ENCODE peak calls at places on chromosomes 4 and X, in eight cellular contexts. S is non-pigmented ciliary epithelial cell, Q is NCI-H1930, W is aorta, Z is fibroblast of mammary gland, T is G401, X is T-helper 2 cell, I is MCF 10A. J is an unnamed sample.

GRCh38 chr4:10082459-10083272 is 33.9 kb downstream of the WDR1 start:
- DNase-seq in I (no peak), T (no peak), X (no peak), W (peak), Q (no peak), Z (no peak), S (no peak), J (no peak)

GRCh38 chr4:41963105-41963504 is 18.5 kb upstream of the DCAF4L1 start:
- DNase-seq in X (no peak), Q (no peak), W (no peak), I (peak), T (peak), Z (peak), S (no peak), J (no peak)

GRCh38 chr4:165369522-165369921 is 9.3 kb upstream of the CPE start:
- DNase-seq in I (peak), W (no peak), X (no peak), T (no peak), Q (no peak), S (no peak), Z (peak), J (no peak)

GRCh38 chr4:153573881-153574807 is 108.0 kb downstream of the TMEM131L start:
- DNase-seq in Z (peak), S (peak), T (peak), W (peak), X (no peak), Q (no peak), I (peak), J (peak)

GRCh38 chr4:139872274-139872673 is 206.7 kb downstream of the MGST2 start:
- DNase-seq in X (no peak), I (peak), Q (no peak), W (no peak), T (no peak), Z (peak), S (peak), J (peak)

GRCh38 chr4:128454281-128455075 is 166.9 kb upstream of the PGRMC2 start:
- DNase-seq in T (peak), S (peak), Q (peak), X (no peak), Z (peak), I (peak), W (peak), J (peak)

GRCh38 chr4:102429553-102429952 is 71.6 kb upstream of the NFKB1 start:
- DNase-seq in Z (peak), X (no peak), Q (no peak), W (no peak), T (peak), I (peak), S (no peak), J (no peak)

GRCh38 chrX:117707948-117708743 is 408.5 kb downstream of the KLHL13 start:
- DNase-seq in I (no peak), T (no peak), W (no peak), Z (no peak), X (no peak), Q (no peak), S (no peak), J (no peak)

GRCh38 chrX:155148724-155149537 is 67.3 kb upstream of the VBP1 start:
- DNase-seq in S (no peak), Z (peak), W (no peak), T (peak), I (peak), X (no peak), Q (no peak), J (no peak)

GRCh38 chr4:7129871-7130609 is 62.2 kb upstream of the GRPEL1 start:
- DNase-seq in S (no peak), T (no peak), X (no peak), Q (no peak), W (no peak), Z (no peak), I (no peak), J (no peak)

GRCh38 chr4:169009281-169010124 is 552 bp downstream of the CBR4 start:
- DNase-seq in I (peak), S (no peak), T (no peak), W (peak), Z (peak), Q (peak), X (peak), J (peak)

J was measured in pulmonary artery endothelial cell.